ENCODE peak calls at places on chromosomes 11 and 22, in four cellular contexts. O is GM12878, X is HL-60, A is K562. P is an unnamed sample.

GRCh38 chr11:14645247-14645912 is 1.8 kb downstream of the PDE3B start:
- DNase-seq in O (no peak), X (no peak), A (no peak), P (no peak)

GRCh38 chr11:128448981-128449713 is 138.2 kb downstream of the ETS1 start:
- DNase-seq in O (no peak), X (no peak), A (no peak), P (no peak)

GRCh38 chr11:62552931-62553838 is 6.6 kb upstream of the AHNAK start:
- DNase-seq in O (no peak), X (peak), A (peak), P (no peak)

GRCh38 chr11:119712006-119712405 is 17.0 kb downstream of the NECTIN1 start:
- DNase-seq in O (no peak), X (no peak), A (no peak), P (no peak)

GRCh38 chr11:17185938-17186337 is 21.8 kb downstream of the PIK3C2A start:
- DNase-seq in O (no peak), X (no peak), A (no peak), P (no peak)

GRCh38 chr11:110089617-110090282 is 3.4 kb upstream of the ZC3H12C start:
- DNase-seq in O (no peak), X (no peak), A (no peak), P (no peak)

GRCh38 chr11:66510990-66511339 is 530 bp downstream of the BBS1 start:
- DNase-seq in O (no peak), X (no peak), A (no peak), P (no peak)

GRCh38 chr11:122046846-122047245 is 69.2 kb downstream of the BLID start:
- DNase-seq in O (no peak), X (no peak), A (no peak), P (no peak)

DNA sequence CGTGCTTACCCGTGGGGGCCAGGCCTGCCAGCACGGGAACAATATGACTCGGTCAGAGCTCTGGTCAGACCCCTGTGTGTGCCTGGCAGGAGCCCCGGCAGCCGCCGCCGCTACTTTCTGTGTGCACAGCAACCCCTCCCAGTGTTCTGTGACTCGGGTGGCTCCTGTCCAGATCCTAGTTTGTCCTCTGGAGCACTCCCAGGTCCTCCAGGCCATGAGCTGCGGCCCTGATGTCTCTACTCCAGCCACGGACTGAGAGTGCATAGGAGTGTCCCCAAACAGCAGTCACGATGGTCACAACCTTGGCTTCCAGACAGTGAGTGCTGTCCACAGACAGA is 3.2 kb downstream of the NDUFS8 start:
- DNase-seq in O (no peak), X (no peak), A (no peak), P (no peak)
- TF ChIP-seq SPI1 in O (no peak), X (no peak), A (no peak), P (no peak)

DNA sequence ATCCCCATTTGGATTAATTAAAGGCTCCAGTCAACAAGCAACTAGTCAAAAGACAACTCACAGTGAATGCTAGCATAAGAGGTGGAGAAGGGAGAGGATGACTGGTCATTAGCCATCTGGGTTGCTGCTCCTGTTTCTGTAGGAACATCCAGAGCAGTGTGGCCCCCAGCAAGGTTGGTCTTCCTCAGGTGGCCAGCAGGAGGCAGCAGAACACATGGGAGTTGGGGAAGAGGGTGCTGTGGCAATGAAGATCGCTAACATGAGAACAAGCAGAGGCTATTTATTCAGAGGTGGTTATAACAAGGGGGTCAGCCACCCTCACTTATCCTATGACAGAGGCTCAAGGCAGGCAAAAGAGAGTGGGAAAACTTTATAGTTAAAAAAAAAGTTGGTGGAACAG is 21.3 kb downstream of the IZUMO1R start:
- DNase-seq in O (peak), X (peak), A (peak), P (peak)
- TF ChIP-seq SPI1 in O (no peak), X (no peak), A (no peak), P (no peak)

GRCh38 chr11:47852053-47852452 is 3.9 kb upstream of the NUP160 start:
- DNase-seq in O (no peak), X (no peak), A (no peak), P (no peak)

GRCh38 chr11:47858169-47858543 is 10.0 kb upstream of the NUP160 start:
- DNase-seq in O (no peak), X (no peak), A (no peak), P (no peak)

GRCh38 chr11:47856186-47856585 is 8.0 kb upstream of the NUP160 start:
- DNase-seq in O (no peak), X (no peak), A (peak), P (no peak)

GRCh38 chr11:47857485-47858168 is 9.5 kb upstream of the NUP160 start:
- DNase-seq in O (no peak), X (no peak), A (no peak), P (no peak)

GRCh38 chr11:47854667-47855066 is 6.5 kb upstream of the NUP160 start:
- DNase-seq in O (no peak), X (no peak), A (no peak), P (no peak)
- TF ChIP-seq SPI1 in O (peak), X (no peak), A (no peak), P (peak)

GRCh38 chr22:22111267-22111751 is 128.7 kb upstream of the TOP3B start:
- DNase-seq in O (peak), X (no peak), A (peak), P (peak)
- TF ChIP-seq SPI1 in O (no peak), X (no peak), A (no peak), P (peak)

GRCh38 chr22:49203863-49204598 is 623.6 kb downstream of the BRD1 start:
- DNase-seq in O (no peak), X (no peak), A (no peak), P (no peak)

GRCh38 chr22:49204599-49205214 is 623.0 kb downstream of the BRD1 start:
- DNase-seq in O (no peak), X (no peak), A (no peak), P (no peak)

GRCh38 chr22:49206281-49206680 is 621.4 kb downstream of the BRD1 start:
- DNase-seq in O (no peak), X (no peak), A (no peak), P (no peak)

GRCh38 chr22:49207008-49207775 is 620.5 kb downstream of the BRD1 start:
- DNase-seq in O (no peak), X (no peak), A (no peak), P (no peak)

DNA sequence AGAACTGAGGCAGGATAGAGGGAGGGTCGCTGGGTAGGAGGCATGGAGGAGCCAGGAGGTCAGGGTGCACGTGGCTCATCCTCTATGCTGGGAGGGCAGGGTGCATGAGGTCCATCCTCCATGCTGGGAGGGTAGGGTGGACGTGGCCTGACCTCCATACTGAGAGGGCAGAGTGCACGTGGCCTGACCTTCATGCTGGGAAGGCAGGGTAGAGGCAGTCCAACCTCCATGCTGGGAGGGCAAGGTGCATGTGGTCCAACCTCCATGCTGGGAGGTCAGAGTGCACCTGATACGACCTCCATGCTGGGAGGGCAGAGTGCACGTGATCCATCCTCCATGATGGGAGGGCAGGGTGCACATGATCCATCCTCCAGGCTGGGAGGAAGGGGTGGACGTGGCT is 622.3 kb downstream of the BRD1 start:
- DNase-seq in O (no peak), X (no peak), A (no peak), P (no peak)
- TF ChIP-seq SPI1 in O (no peak), X (no peak), A (no peak), P (no peak)

DNA sequence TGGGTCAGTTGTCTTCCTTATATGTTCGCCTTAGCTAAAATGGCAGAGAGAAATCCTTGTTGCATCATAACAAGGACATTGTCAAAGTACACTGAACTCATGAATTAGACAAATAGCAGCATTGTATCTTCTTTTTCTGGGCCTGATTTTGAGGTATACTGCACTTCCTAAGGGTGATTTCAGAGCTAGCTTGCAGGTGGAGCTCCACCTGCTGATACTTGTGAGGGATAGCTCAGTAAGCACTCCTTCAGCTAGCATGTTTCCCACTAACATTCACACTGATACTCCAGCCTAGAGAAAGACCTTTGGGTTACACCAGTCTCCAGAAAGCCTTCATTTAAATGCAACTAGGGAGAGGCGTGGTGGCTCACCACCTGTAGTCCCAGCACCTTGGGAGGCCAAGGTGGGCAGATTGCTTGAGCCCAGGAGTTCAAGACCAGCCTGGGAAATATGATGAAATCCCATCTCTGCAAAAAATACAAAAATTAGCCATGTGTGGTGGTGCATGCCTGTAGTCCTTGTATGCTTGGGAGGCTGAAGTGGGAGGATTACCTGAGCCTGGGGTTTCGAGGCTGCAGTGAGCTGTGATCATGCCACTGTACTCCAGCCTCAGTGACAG is 29.8 kb downstream of the JAM3 start:
- DNase-seq in O (no peak), X (no peak), A (no peak), P (no peak)
- TF ChIP-seq SPI1 in O (no peak), X (no peak), A (no peak), P (no peak)

GRCh38 chr22:40499187-40499753 is 128.9 kb downstream of the SGSM3 start:
- DNase-seq in O (peak), X (no peak), A (peak), P (peak)
- TF ChIP-seq SPI1 in O (peak), X (no peak), A (peak), P (peak)

GRCh38 chr22:36197065-36197440 is 4.6 kb downstream of the APOL4 start:
- DNase-seq in O (no peak), X (no peak), A (peak), P (no peak)
- TF ChIP-seq SPI1 in O (no peak), X (no peak), A (peak), P (peak)

GRCh38 chr11:3992964-3993363 is 101.6 kb upstream of the RRM1 start:
- DNase-seq in O (no peak), X (no peak), A (no peak), P (no peak)

GRCh38 chr11:3990406-3990805 is 104.2 kb upstream of the RRM1 start:
- DNase-seq in O (no peak), X (no peak), A (no peak), P (no peak)

GRCh38 chr11:3986301-3986700 is 108.3 kb upstream of the RRM1 start:
- DNase-seq in O (no peak), X (no peak), A (no peak), P (no peak)

GRCh38 chr11:3989891-3990290 is 104.7 kb upstream of the RRM1 start:
- DNase-seq in O (peak), X (no peak), A (no peak), P (no peak)

DNA sequence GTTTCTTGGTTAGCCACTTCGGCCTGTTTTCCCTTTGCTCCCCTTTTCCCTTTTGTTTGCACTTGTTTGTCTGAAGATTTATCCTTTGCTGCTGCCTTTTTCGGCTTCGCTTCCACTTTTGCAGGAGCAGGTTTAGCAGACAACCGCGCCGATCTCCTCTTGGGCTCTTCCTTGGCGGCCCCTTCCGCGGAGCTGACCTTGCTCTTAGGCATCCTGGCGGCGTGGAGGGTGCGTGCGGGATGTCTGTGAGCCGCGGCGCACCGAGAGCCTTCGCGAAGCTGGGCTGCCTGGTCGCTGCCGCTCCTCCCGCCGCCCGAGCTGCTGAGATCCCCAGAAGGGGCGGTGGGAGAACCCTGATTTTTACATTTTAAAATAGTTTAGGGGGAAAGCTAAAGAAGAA is 105.3 kb upstream of the RRM1 start:
- DNase-seq in O (no peak), X (no peak), A (no peak), P (no peak)
- TF ChIP-seq SPI1 in O (no peak), X (no peak), A (no peak), P (no peak)

P was measured in GM12891.